ENCODE peak calls at places on chromosomes 12 and 14, in six cellular contexts. D is stimulated activated naive B cell treated with anti-CD40 and anti-IgM and Interleukin-4, amounts not matched to agents 10 μg/mL and 1 μg/mL and 100 μg/mL, for 72 hours; A is HCT116; P is activated T-helper 1 cell treated with anti-CD3 and anti-CD28 coated beads, Interleukin-12 subunit alpha, Interleukin-12 subunit beta, Interleukin-2, Interleukin-4 antibody, amounts not matched to agents 30 ng/mL and 10 ng/mL and 1 ng/mL, durations not matched to agents 14 hours and 24 hours and 36 hours; T is A172; E is lower lobe of right lung. V is an unnamed sample.

GRCh38 chr12:70664463-70664862 is 27.2 kb upstream of the PTPRB start:
- DNase-seq in D (no peak), A (no peak), P (no peak), T (peak; percentile 69), E (no peak), V (no peak)

GRCh38 chr12:74408601-74409166 is 129.0 kb upstream of the ATXN7L3B start:
- DNase-seq in D (no peak), A (no peak), P (no peak), T (no peak), E (no peak), V (no peak)

GRCh38 chr14:74299061-74299545 is 3.6 kb downstream of the ABCD4 start:
- DNase-seq in D (no peak), A (peak; percentile 22), P (no peak), T (no peak), E (no peak), V (no peak)

GRCh38 chr14:102279688-102280348 is 25.1 kb downstream of the MOK start:
- DNase-seq in D (no peak), A (peak; percentile 84), P (no peak), T (peak; percentile 85), E (no peak), V (peak; percentile 98)

GRCh38 chr14:22839159-22839779 is 2.9 kb downstream of the MMP14 start:
- DNase-seq in D (no peak), A (no peak), P (no peak), T (no peak), E (peak; percentile 41), V (peak; percentile 85)

GRCh38 chr12:123058471-123058870 is 78.0 kb downstream of the ARL6IP4 start:
- DNase-seq in D (no peak), A (no peak), P (no peak), T (no peak), E (no peak), V (no peak)

GRCh38 chr12:54418441-54419087 is 502 bp downstream of the ITGA5 start:
- DNase-seq in D (no peak), A (no peak), P (no peak), T (no peak), E (no peak), V (no peak)

GRCh38 chr14:102777711-102778615 is 714 bp downstream of the TRAF3 start:
- DNase-seq in D (no peak), A (no peak), P (peak; percentile 8), T (no peak), E (peak; percentile 58), V (peak; percentile 41)

GRCh38 chr12:4217091-4217490 is 56.5 kb upstream of the CCND2 start:
- DNase-seq in D (no peak), A (no peak), P (no peak), T (no peak), E (no peak), V (no peak)

GRCh38 chr12:104863549-104863948 is 94.5 kb downstream of the SLC41A2 start:
- DNase-seq in D (no peak), A (no peak), P (no peak), T (no peak), E (no peak), V (no peak)